ENCODE peak calls at places on chromosomes 1 and 21, in six cellular contexts. E is aorta; A is CD8-positive, alpha-beta memory T cell; N is right cardiac atrium; L is ascending aorta; R is AG09309. H is an unnamed sample.

GRCh38 chr1:175797576-175797975 is 54.2 kb upstream of the TNR start:
- DNase-seq in R (no peak), A (no peak), L (no peak), N (no peak), E (no peak), H (no peak)

GRCh38 chr1:228860911-228861829 is 125.9 kb downstream of the RHOU start:
- DNase-seq in E (no peak), A (no peak), L (no peak), N (no peak), R (peak; percentile 40), H (no peak)

GRCh38 chr1:193951989-193952388 is 765.6 kb upstream of the B3GALT2 start:
- DNase-seq in N (no peak), E (no peak), L (no peak), A (no peak), R (no peak), H (no peak)

GRCh38 chr1:90879281-90879680 is 142.6 kb downstream of the ZNF644 start:
- DNase-seq in R (no peak), L (no peak), A (no peak), N (no peak), E (no peak), H (no peak)

GRCh38 chr1:103416681-103417318 is 108.7 kb upstream of the RNPC3 start:
- DNase-seq in L (no peak), A (no peak), N (no peak), R (no peak), E (no peak), H (no peak)

GRCh38 chr21:17451364-17451869 is 61.4 kb upstream of the CXADR start:
- DNase-seq in E (no peak), R (peak; percentile 10), A (no peak), N (no peak), L (no peak), H (no peak)

GRCh38 chr1:44417351-44418021 is 12.4 kb downstream of the RNF220 start:
- DNase-seq in R (no peak), E (peak; percentile 85), N (peak; percentile 76), A (no peak), L (no peak), H (peak; percentile 77)

GRCh38 chr1:101170506-101171050 is 66.2 kb upstream of the S1PR1 start:
- DNase-seq in L (no peak), A (no peak), E (no peak), N (peak; percentile 46), R (no peak), H (no peak)

GRCh38 chr1:211543003-211543402 is 36.0 kb downstream of the SLC30A1 start:
- DNase-seq in L (no peak), N (no peak), E (peak; percentile 21), R (no peak), A (no peak), H (no peak)

GRCh38 chr1:91872560-91873081 is 13.3 kb downstream of the TGFBR3 start:
- DNase-seq in N (no peak), E (no peak), A (no peak), L (no peak), R (no peak), H (no peak)

GRCh38 chr1:211247921-211248320 is 11.2 kb upstream of the RCOR3 start:
- DNase-seq in L (no peak), E (no peak), N (no peak), A (no peak), R (no peak), H (no peak)

GRCh38 chr1:24018611-24019580 is 38.8 kb upstream of the SRSF10 start:
- DNase-seq in L (peak; percentile 83), E (peak; percentile 98), N (peak; percentile 98), A (no peak), R (peak; percentile 98), H (peak; percentile 97)

GRCh38 chr1:108961752-108962486 is 1.4 kb downstream of the CLCC1 start:
- DNase-seq in A (no peak), R (no peak), E (no peak), N (no peak), L (no peak), H (no peak)

GRCh38 chr1:209737118-209737505 is 18.7 kb upstream of the TRAF3IP3 start:
- DNase-seq in L (no peak), A (no peak), N (no peak), R (no peak), E (no peak), H (no peak)

GRCh38 chr21:32597205-32597604 is 11.9 kb upstream of the TCP10L start:
- DNase-seq in L (no peak), E (no peak), N (no peak), A (no peak), R (peak; percentile 66), H (no peak)

GRCh38 chr1:184893695-184894094 is 80.6 kb downstream of the NIBAN1 start:
- DNase-seq in A (no peak), R (no peak), L (no peak), E (no peak), N (no peak), H (no peak)

GRCh38 chr1:205329719-205330118 is 8.2 kb upstream of the NUAK2 start:
- DNase-seq in L (no peak), A (no peak), R (no peak), E (no peak), N (peak; percentile 25), H (no peak)

GRCh38 chr1:38018864-38019343 is 6.4 kb downstream of the UTP11 start:
- DNase-seq in L (no peak), N (no peak), R (no peak), A (no peak), E (peak; percentile 0), H (no peak)

GRCh38 chr1:61226791-61227567 is 144.6 kb downstream of the NFIA start:
- DNase-seq in L (no peak), A (no peak), E (no peak), N (no peak), R (no peak), H (no peak)

GRCh38 chr1:62438163-62438562 is 1.3 kb downstream of the USP1 start:
- DNase-seq in N (no peak), R (no peak), A (no peak), L (no peak), E (no peak), H (no peak)

GRCh38 chr1:72230746-72231145 is 51.6 kb downstream of the NEGR1 start:
- DNase-seq in R (no peak), E (no peak), N (no peak), L (no peak), A (no peak), H (no peak)

GRCh38 chr1:211534545-211535291 is 42.8 kb upstream of the RD3 start:
- DNase-seq in R (no peak), E (no peak), A (no peak), L (no peak), N (no peak), H (no peak)

GRCh38 chr1:153629343-153629665 is 1.1 kb downstream of the S100A1 start:
- DNase-seq in N (peak; percentile 49), R (no peak), E (peak; percentile 41), A (no peak), L (no peak), H (peak; percentile 43)
- H3K4me3 ChIP-seq in N (peak overlapping the region; percentile 25), R (no peak overlapping the region), E (no peak overlapping the region), A (no peak overlapping the region), L (no peak overlapping the region), H (no peak overlapping the region)

DNA sequence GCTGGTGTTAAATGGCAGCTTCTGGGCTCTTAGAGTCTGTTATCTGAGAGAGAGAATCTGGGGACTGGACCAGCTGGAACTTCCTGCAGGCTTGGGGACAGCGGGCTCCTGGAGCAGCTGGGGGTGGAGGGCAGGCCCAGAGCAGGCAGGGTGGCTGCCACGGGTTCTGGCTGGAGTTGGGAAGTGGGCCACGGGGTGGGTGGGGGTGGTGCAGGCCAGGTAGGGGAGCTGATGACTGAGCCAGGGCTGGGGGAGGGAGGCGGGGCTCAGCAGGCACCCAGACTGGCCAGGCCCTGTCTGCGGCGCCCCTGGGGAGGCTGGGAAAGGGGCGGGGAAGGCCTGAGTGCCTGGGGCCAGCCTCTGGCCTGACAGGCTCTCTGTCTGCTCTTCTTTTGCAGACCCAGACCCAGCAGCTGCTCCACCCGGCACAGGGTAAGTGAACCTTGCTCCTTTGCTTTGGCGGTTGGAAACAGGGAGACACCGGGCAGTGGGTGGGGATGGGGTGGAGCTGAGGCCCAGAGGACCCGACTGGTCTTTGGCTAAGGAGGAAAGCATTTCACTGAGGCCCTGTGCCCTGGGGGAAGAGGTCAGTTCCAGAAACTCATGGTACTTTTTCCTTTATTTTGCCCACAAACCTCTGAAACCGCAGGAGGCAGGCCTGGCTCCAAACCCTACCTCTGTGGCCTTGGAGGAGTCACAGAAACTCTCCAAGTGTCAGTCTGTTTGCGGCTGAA is 48.7 kb downstream of the ARHGEF10L start:
- DNase-seq in A (no peak), R (peak; percentile 39), N (peak; percentile 88), L (peak; percentile 50), E (peak; percentile 87), H (peak; percentile 91)
- H3K4me3 ChIP-seq in A (no peak overlapping the region), R (peak overlapping the region; percentile 26), N (peak overlapping the region; percentile 42), L (no peak overlapping the region), E (no peak overlapping the region), H (no peak overlapping the region)

DNA sequence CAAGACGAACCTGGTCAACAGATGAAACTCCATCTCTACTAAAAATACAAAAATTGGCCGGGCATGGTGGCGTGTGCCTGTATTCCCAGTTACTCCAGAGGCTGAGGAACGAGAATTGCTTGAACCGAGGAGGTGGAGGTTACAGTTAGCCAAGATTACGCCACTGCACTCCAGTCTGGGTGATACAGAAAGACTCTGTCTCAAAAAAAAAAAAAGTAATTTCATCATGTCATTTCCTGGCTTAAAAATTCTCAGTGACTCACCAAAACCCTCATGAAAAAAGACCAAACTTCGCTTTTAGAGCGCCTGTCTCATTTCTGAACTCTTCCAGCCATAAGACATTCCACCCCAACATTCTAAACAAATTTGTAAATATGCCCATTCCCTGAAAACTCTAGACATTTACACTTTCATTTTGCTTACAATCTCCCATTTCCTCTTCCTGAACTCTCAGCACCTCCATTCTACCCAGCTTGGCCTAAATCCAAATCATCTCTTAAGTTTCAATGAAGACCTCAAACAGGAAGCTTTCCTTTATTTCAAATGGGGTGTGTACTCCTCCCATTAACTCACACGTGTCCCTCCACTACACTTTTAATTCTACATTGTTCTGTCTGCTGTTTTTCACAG is 50.5 kb upstream of the PRRC2C start:
- DNase-seq in R (peak; percentile 21), E (no peak), L (peak; percentile 16), A (no peak), N (no peak), H (no peak)
- H3K4me3 ChIP-seq in R (no peak overlapping the region), E (no peak overlapping the region), L (peak overlapping the region; percentile 5), A (peak overlapping the region; percentile 21), N (no peak overlapping the region), H (no peak overlapping the region)

GRCh38 chr21:41945982-41946381 is 7.8 kb downstream of the C2CD2 start:
- DNase-seq in E (no peak), R (no peak), N (no peak), L (no peak), A (no peak), H (no peak)

GRCh38 chr21:41943468-41944250 is 10.2 kb downstream of the C2CD2 start:
- DNase-seq in R (no peak), E (peak; percentile 49), L (no peak), A (no peak), N (no peak), H (no peak)

GRCh38 chr21:41940431-41940830 is 13.4 kb downstream of the C2CD2 start:
- DNase-seq in L (no peak), N (no peak), R (no peak), E (no peak), A (no peak), H (no peak)

GRCh38 chr21:41939391-41939790 is 14.4 kb downstream of the C2CD2 start:
- DNase-seq in E (no peak), R (no peak), A (no peak), L (no peak), N (no peak), H (no peak)

DNA sequence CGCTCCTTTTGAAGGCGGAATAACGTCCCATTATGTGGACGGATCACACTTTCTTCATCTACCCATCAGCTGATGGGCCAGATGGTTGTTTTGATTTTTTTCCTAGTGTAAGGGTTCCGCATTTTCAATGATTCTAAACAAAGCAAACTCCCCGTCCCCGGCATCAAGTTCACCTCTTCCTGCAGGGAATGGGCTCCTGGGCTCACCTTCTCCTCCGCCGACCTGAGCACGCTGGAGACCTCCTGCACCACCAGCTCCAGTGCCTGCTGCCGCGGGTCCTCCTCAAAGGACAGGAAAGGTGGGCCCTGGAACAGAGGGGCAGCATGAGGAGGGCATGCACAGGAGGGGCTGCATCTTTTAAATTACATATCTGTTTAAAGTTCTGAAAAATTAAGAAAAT is 11.9 kb downstream of the C2CD2 start:
- DNase-seq in E (peak; percentile 65), N (no peak), R (no peak), A (no peak), L (no peak), H (no peak)
- H3K4me3 ChIP-seq in E (no peak overlapping the region), N (no peak overlapping the region), R (no peak overlapping the region), A (no peak overlapping the region), L (no peak overlapping the region), H (no peak overlapping the region)

H was measured in kidney.